ENCODE peak calls at places on chromosomes 11 and 22, in six cellular contexts. One of them, this sample, is unnamed.
A peak's percentile ranks its signal among the peaks of the same experiment; 100 is the strongest.

GRCh38 chr22:46107089-46107664 is 43.1 kb upstream of the PPARA start:
- DNase-seq in neuronal stem cell: no peak
- DNase-seq in H9: no peak
- DNase-seq in trophoblast cell: no peak
- DNase-seq in IMR-90: no peak
- DNase-seq in H1: no peak
- DNase-seq in this sample: no peak

GRCh38 chr11:62545437-62546243 is 966 bp downstream of the AHNAK start:
- DNase-seq in neuronal stem cell: peak; percentile 78
- DNase-seq in H9: peak; percentile 81
- DNase-seq in trophoblast cell: peak; percentile 88
- DNase-seq in IMR-90: peak; percentile 93
- DNase-seq in H1: peak; percentile 85
- DNase-seq in this sample: peak; percentile 91

GRCh38 chr22:37169412-37169811 is 18.6 kb downstream of the C1QTNF6 start:
- DNase-seq in neuronal stem cell: no peak
- DNase-seq in H9: no peak
- DNase-seq in trophoblast cell: no peak
- DNase-seq in IMR-90: no peak
- DNase-seq in H1: no peak
- DNase-seq in this sample: no peak

GRCh38 chr11:1127664-1128162 is 30.0 kb upstream of the MUC5AC start:
- DNase-seq in neuronal stem cell: no peak
- DNase-seq in H9: no peak
- DNase-seq in trophoblast cell: no peak
- DNase-seq in IMR-90: no peak
- DNase-seq in H1: no peak
- DNase-seq in this sample: no peak

GRCh38 chr11:10481567-10482349 is 26.7 kb downstream of the AMPD3 start:
- DNase-seq in neuronal stem cell: no peak
- DNase-seq in H9: no peak
- DNase-seq in trophoblast cell: no peak
- DNase-seq in IMR-90: peak; percentile 32
- DNase-seq in H1: no peak
- DNase-seq in this sample: no peak

GRCh38 chr11:50075856-50076255 is 43.2 kb downstream of the OR4C45 start:
- DNase-seq in neuronal stem cell: no peak
- DNase-seq in H9: no peak
- DNase-seq in trophoblast cell: no peak
- DNase-seq in IMR-90: no peak
- DNase-seq in H1: no peak
- DNase-seq in this sample: no peak

GRCh38 chr22:45170001-45170466 is 6.3 kb downstream of the NUP50 start:
- DNase-seq in neuronal stem cell: no peak
- DNase-seq in H9: no peak
- DNase-seq in trophoblast cell: peak; percentile 85
- DNase-seq in IMR-90: peak; percentile 44
- DNase-seq in H1: no peak
- DNase-seq in this sample: no peak

GRCh38 chr11:20031155-20032001 is 128.9 kb downstream of the DBX1 start:
- DNase-seq in neuronal stem cell: no peak
- DNase-seq in H9: peak; percentile 51
- DNase-seq in trophoblast cell: peak; percentile 96
- DNase-seq in IMR-90: peak; percentile 95
- DNase-seq in H1: no peak
- DNase-seq in this sample: peak; percentile 91

GRCh38 chr11:115257286-115258077 is 246.7 kb downstream of the CADM1 start:
- DNase-seq in neuronal stem cell: no peak
- DNase-seq in H9: peak; percentile 87
- DNase-seq in trophoblast cell: no peak
- DNase-seq in IMR-90: no peak
- DNase-seq in H1: no peak
- DNase-seq in this sample: no peak

GRCh38 chr11:79309402-79309801 is 131.4 kb downstream of the TENM4 start:
- DNase-seq in neuronal stem cell: no peak
- DNase-seq in H9: no peak
- DNase-seq in trophoblast cell: no peak
- DNase-seq in IMR-90: peak; percentile 70
- DNase-seq in H1: no peak
- DNase-seq in this sample: no peak

GRCh38 chr11:33624082-33624481 is 76.5 kb downstream of the C11orf91 start:
- DNase-seq in neuronal stem cell: no peak
- DNase-seq in H9: no peak
- DNase-seq in trophoblast cell: no peak
- DNase-seq in IMR-90: no peak
- DNase-seq in H1: no peak
- DNase-seq in this sample: no peak

GRCh38 chr11:9901931-9902330 is 238.1 kb downstream of the SWAP70 start:
- DNase-seq in neuronal stem cell: no peak
- DNase-seq in H9: no peak
- DNase-seq in trophoblast cell: peak; percentile 23
- DNase-seq in IMR-90: no peak
- DNase-seq in H1: no peak
- DNase-seq in this sample: no peak

GRCh38 chr11:65538915-65539374 is 14.1 kb downstream of the SCYL1 start:
- DNase-seq in neuronal stem cell: no peak
- DNase-seq in H9: peak; percentile 71
- DNase-seq in trophoblast cell: peak; percentile 21
- DNase-seq in IMR-90: no peak
- DNase-seq in H1: peak; percentile 71
- DNase-seq in this sample: no peak

GRCh38 chr11:93567406-93567819 is 24.2 kb upstream of the SMCO4 start:
- DNase-seq in neuronal stem cell: no peak
- DNase-seq in H9: no peak
- DNase-seq in trophoblast cell: no peak
- DNase-seq in IMR-90: no peak
- DNase-seq in H1: no peak
- DNase-seq in this sample: no peak

GRCh38 chr11:130209944-130210854 is 50.6 kb downstream of the ST14 start:
- DNase-seq in neuronal stem cell: no peak
- DNase-seq in H9: peak; percentile 25
- DNase-seq in trophoblast cell: no peak
- DNase-seq in IMR-90: no peak
- DNase-seq in H1: peak; percentile 43
- DNase-seq in this sample: no peak

GRCh38 chr11:127485541-127485940 is 485.0 kb upstream of the KIRREL3 start:
- DNase-seq in neuronal stem cell: no peak
- DNase-seq in H9: no peak
- DNase-seq in trophoblast cell: peak; percentile 24
- DNase-seq in IMR-90: no peak
- DNase-seq in H1: no peak
- DNase-seq in this sample: peak; percentile 29

GRCh38 chr22:44184006-44184405 is 3.3 kb downstream of the PARVG start:
- DNase-seq in neuronal stem cell: no peak
- DNase-seq in H9: no peak
- DNase-seq in trophoblast cell: no peak
- DNase-seq in IMR-90: no peak
- DNase-seq in H1: no peak
- DNase-seq in this sample: no peak

GRCh38 chr11:12182650-12183511 is 72.5 kb downstream of the MICAL2 start:
- DNase-seq in neuronal stem cell: no peak
- DNase-seq in H9: no peak
- DNase-seq in trophoblast cell: peak; percentile 60
- DNase-seq in IMR-90: peak; percentile 98
- DNase-seq in H1: no peak
- DNase-seq in this sample: peak; percentile 91

GRCh38 chr22:40107244-40107643 is 70.5 kb upstream of the TNRC6B start:
- DNase-seq in neuronal stem cell: no peak
- DNase-seq in H9: no peak
- DNase-seq in trophoblast cell: no peak
- DNase-seq in IMR-90: no peak
- DNase-seq in H1: no peak
- DNase-seq in this sample: peak; percentile 18

GRCh38 chr11:73481626-73482025 is 105.4 kb downstream of the RELT start:
- DNase-seq in neuronal stem cell: no peak
- DNase-seq in H9: no peak
- DNase-seq in trophoblast cell: no peak
- DNase-seq in IMR-90: no peak
- DNase-seq in H1: no peak
- DNase-seq in this sample: no peak

GRCh38 chr11:2526808-2527381 is 82.1 kb downstream of the KCNQ1 start:
- DNase-seq in neuronal stem cell: no peak
- DNase-seq in H9: peak; percentile 51
- DNase-seq in trophoblast cell: peak; percentile 43
- DNase-seq in IMR-90: no peak
- DNase-seq in H1: peak; percentile 60
- DNase-seq in this sample: no peak

GRCh38 chr11:34905666-34906065 is 10.5 kb downstream of the APIP start:
- DNase-seq in neuronal stem cell: no peak
- DNase-seq in H9: no peak
- DNase-seq in trophoblast cell: no peak
- DNase-seq in IMR-90: no peak
- DNase-seq in H1: no peak
- DNase-seq in this sample: no peak

GRCh38 chr11:117481036-117481435 is 153.4 kb downstream of the CEP164 start:
- DNase-seq in neuronal stem cell: no peak
- DNase-seq in H9: no peak
- DNase-seq in trophoblast cell: no peak
- DNase-seq in IMR-90: no peak
- DNase-seq in H1: no peak
- DNase-seq in this sample: no peak

GRCh38 chr11:75743711-75744563 is 24.6 kb upstream of the DGAT2 start:
- DNase-seq in neuronal stem cell: no peak
- DNase-seq in H9: no peak
- DNase-seq in trophoblast cell: no peak
- DNase-seq in IMR-90: no peak
- DNase-seq in H1: no peak
- DNase-seq in this sample: no peak

GRCh38 chr11:46361283-46362145 is 14.3 kb downstream of the DGKZ start:
- DNase-seq in neuronal stem cell: no peak
- DNase-seq in H9: no peak
- DNase-seq in trophoblast cell: no peak
- DNase-seq in IMR-90: peak; percentile 72
- DNase-seq in H1: no peak
- DNase-seq in this sample: peak; percentile 76
- H2AFZ ChIP-seq in neuronal stem cell: peak overlapping the region; percentile 68
- H2AFZ ChIP-seq in H9: no peak overlapping the region
- H2AFZ ChIP-seq in trophoblast cell: no peak overlapping the region
- H2AFZ ChIP-seq in IMR-90: peak overlapping the region; percentile 78
- H2AFZ ChIP-seq in H1: no peak overlapping the region
- H2AFZ ChIP-seq in this sample: no peak overlapping the region

DNA sequence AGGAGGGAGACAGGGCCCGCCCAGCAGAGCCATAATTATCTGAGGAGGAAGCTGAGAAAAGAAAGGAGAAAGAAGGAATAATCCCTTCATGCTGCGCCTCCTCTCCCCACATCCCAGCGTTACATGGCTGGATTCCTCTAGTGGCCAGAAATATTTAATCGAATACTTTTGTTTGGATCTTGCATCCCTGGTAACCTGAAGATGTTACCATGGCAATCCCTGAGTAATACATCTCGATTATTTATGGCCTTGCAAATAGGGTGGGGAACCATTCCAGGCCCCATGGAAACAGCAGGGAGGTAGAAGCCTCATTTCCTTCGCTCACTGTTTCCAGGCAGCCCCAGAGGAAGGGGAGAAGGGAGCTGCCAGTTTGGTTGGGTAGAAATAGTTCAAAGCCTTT is 357.7 kb downstream of the BUD13 start:
- DNase-seq in neuronal stem cell: no peak
- DNase-seq in H9: no peak
- DNase-seq in trophoblast cell: no peak
- DNase-seq in IMR-90: no peak
- DNase-seq in H1: no peak
- DNase-seq in this sample: no peak
- H2AK5ac ChIP-seq in neuronal stem cell: no peak overlapping the region
- H2AK5ac ChIP-seq in H9: no peak overlapping the region
- H2AK5ac ChIP-seq in trophoblast cell: no peak overlapping the region
- H2AK5ac ChIP-seq in IMR-90: no peak overlapping the region
- H2AK5ac ChIP-seq in H1: peak overlapping the region; percentile 29
- H2AK5ac ChIP-seq in this sample: no peak overlapping the region

DNA sequence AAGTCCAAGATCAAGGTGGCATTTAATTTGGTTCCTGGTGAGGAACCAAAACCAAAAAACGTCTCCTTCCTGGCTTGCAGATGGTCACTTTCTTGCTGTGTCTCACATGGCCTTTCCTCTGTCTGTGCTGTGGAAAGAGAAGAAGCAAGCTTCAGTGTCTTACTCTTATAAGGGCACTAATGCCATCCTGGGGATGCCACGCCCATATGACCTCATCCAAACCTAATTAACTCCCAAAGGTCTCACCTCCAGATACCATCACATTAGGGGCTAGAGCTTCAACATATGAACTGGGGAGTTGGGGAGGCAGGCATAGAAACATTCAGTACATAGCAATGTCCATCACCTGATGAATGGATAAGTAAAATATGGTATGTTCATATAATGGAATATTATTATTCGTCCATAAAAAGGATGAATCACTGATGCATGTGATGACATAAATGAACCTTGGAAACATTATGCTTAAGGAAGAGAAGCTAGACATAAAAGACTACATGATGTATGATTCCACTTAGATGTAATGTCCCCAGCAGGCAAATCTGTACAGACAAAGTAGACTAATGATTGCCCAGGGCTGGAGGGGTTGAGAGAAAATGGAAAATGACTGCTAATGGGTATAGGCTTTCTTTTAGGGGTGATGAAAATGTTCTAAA is 78.6 kb upstream of the B3GNT6 start:
- DNase-seq in neuronal stem cell: no peak
- DNase-seq in H9: no peak
- DNase-seq in trophoblast cell: no peak
- DNase-seq in IMR-90: no peak
- DNase-seq in H1: no peak
- DNase-seq in this sample: no peak
- H2AFZ ChIP-seq in neuronal stem cell: no peak overlapping the region
- H2AFZ ChIP-seq in H9: no peak overlapping the region
- H2AFZ ChIP-seq in trophoblast cell: no peak overlapping the region
- H2AFZ ChIP-seq in IMR-90: no peak overlapping the region
- H2AFZ ChIP-seq in H1: no peak overlapping the region
- H2AFZ ChIP-seq in this sample: no peak overlapping the region

GRCh38 chr11:101049813-101050212 is 79.8 kb downstream of the PGR start:
- DNase-seq in neuronal stem cell: no peak
- DNase-seq in H9: no peak
- DNase-seq in trophoblast cell: no peak
- DNase-seq in IMR-90: no peak
- DNase-seq in H1: no peak
- DNase-seq in this sample: no peak

GRCh38 chr11:101049123-101049522 is 80.5 kb downstream of the PGR start:
- DNase-seq in neuronal stem cell: no peak
- DNase-seq in H9: no peak
- DNase-seq in trophoblast cell: peak; percentile 51
- DNase-seq in IMR-90: no peak
- DNase-seq in H1: no peak
- DNase-seq in this sample: no peak

GRCh38 chr11:101048479-101048878 is 81.1 kb downstream of the PGR start:
- DNase-seq in neuronal stem cell: no peak
- DNase-seq in H9: no peak
- DNase-seq in trophoblast cell: peak; percentile 33
- DNase-seq in IMR-90: no peak
- DNase-seq in H1: no peak
- DNase-seq in this sample: no peak

GRCh38 chr11:101045415-101045814 is 84.2 kb downstream of the PGR start:
- DNase-seq in neuronal stem cell: no peak
- DNase-seq in H9: no peak
- DNase-seq in trophoblast cell: no peak
- DNase-seq in IMR-90: no peak
- DNase-seq in H1: no peak
- DNase-seq in this sample: no peak

GRCh38 chr11:101046947-101047346 is 82.7 kb downstream of the PGR start:
- DNase-seq in neuronal stem cell: no peak
- DNase-seq in H9: no peak
- DNase-seq in trophoblast cell: no peak
- DNase-seq in IMR-90: no peak
- DNase-seq in H1: no peak
- DNase-seq in this sample: no peak
- H2AK5ac ChIP-seq in neuronal stem cell: no peak overlapping the region
- H2AK5ac ChIP-seq in H9: no peak overlapping the region
- H2AK5ac ChIP-seq in trophoblast cell: no peak overlapping the region
- H2AK5ac ChIP-seq in IMR-90: no peak overlapping the region
- H2AK5ac ChIP-seq in H1: no peak overlapping the region
- H2AK5ac ChIP-seq in this sample: no peak overlapping the region

GRCh38 chr11:119791701-119792151 is 62.7 kb upstream of the NECTIN1 start:
- DNase-seq in neuronal stem cell: peak; percentile 6
- DNase-seq in H9: no peak
- DNase-seq in trophoblast cell: no peak
- DNase-seq in IMR-90: peak; percentile 37
- DNase-seq in H1: no peak
- DNase-seq in this sample: no peak
- H2AFZ ChIP-seq in neuronal stem cell: no peak overlapping the region
- H2AFZ ChIP-seq in H9: no peak overlapping the region
- H2AFZ ChIP-seq in trophoblast cell: no peak overlapping the region
- H2AFZ ChIP-seq in IMR-90: no peak overlapping the region
- H2AFZ ChIP-seq in H1: no peak overlapping the region
- H2AFZ ChIP-seq in this sample: no peak overlapping the region

This sample was measured in mesenchymal stem cell.